ENCODE peak calls at places on chromosomes 16 and 17, in four cellular contexts. One of them, this sample, is unnamed.
A peak's percentile ranks its signal among the peaks of the same experiment; 100 is the strongest.

GRCh38 chr16:29011112-29011511 is 26.3 kb downstream of the LAT start:
- DNase-seq in T-helper 1 cell: no peak
- DNase-seq in naive thymus-derived CD4-positive, alpha-beta T cell: no peak
- DNase-seq in NCI-H226: no peak
- DNase-seq in this sample: no peak

GRCh38 chr16:59597269-59597668 is 863.2 kb upstream of the GOT2 start:
- DNase-seq in NCI-H226: no peak
- DNase-seq in T-helper 1 cell: no peak
- DNase-seq in naive thymus-derived CD4-positive, alpha-beta T cell: no peak
- DNase-seq in this sample: no peak

GRCh38 chr17:47844814-47845453 is 3.9 kb upstream of the SCRN2 start:
- DNase-seq in T-helper 1 cell: no peak
- DNase-seq in naive thymus-derived CD4-positive, alpha-beta T cell: no peak
- DNase-seq in NCI-H226: peak; percentile 29
- DNase-seq in this sample: no peak

GRCh38 chr16:4435668-4436067 is 10.0 kb downstream of the DNAJA3 start:
- DNase-seq in NCI-H226: no peak
- DNase-seq in T-helper 1 cell: no peak
- DNase-seq in naive thymus-derived CD4-positive, alpha-beta T cell: no peak
- DNase-seq in this sample: no peak

GRCh38 chr17:60960398-60961065 is 282.9 kb downstream of the BCAS3 start:
- DNase-seq in naive thymus-derived CD4-positive, alpha-beta T cell: no peak
- DNase-seq in T-helper 1 cell: no peak
- DNase-seq in NCI-H226: no peak
- DNase-seq in this sample: no peak

GRCh38 chr16:50697881-50698767 is 4.7 kb downstream of the NOD2 start:
- DNase-seq in T-helper 1 cell: peak; percentile 48
- DNase-seq in naive thymus-derived CD4-positive, alpha-beta T cell: no peak
- DNase-seq in NCI-H226: no peak
- DNase-seq in this sample: no peak

GRCh38 chr16:14029658-14030057 is 41.5 kb upstream of the MRTFB start:
- DNase-seq in T-helper 1 cell: no peak
- DNase-seq in naive thymus-derived CD4-positive, alpha-beta T cell: no peak
- DNase-seq in NCI-H226: no peak
- DNase-seq in this sample: no peak

GRCh38 chr16:84712801-84713775 is 13.3 kb downstream of the USP10 start:
- DNase-seq in naive thymus-derived CD4-positive, alpha-beta T cell: no peak
- DNase-seq in NCI-H226: no peak
- DNase-seq in T-helper 1 cell: no peak
- DNase-seq in this sample: no peak

GRCh38 chr17:2798188-2798587 is 1.9 kb downstream of the RAP1GAP2 start:
- DNase-seq in naive thymus-derived CD4-positive, alpha-beta T cell: no peak
- DNase-seq in T-helper 1 cell: no peak
- DNase-seq in NCI-H226: no peak
- DNase-seq in this sample: no peak

GRCh38 chr17:78803161-78803845 is 21.2 kb upstream of the CYTH1 start:
- DNase-seq in naive thymus-derived CD4-positive, alpha-beta T cell: peak; percentile 57
- DNase-seq in T-helper 1 cell: no peak
- DNase-seq in NCI-H226: no peak
- DNase-seq in this sample: no peak

GRCh38 chr17:79428988-79429387 is 181.9 kb downstream of the RBFOX3 start:
- DNase-seq in naive thymus-derived CD4-positive, alpha-beta T cell: no peak
- DNase-seq in T-helper 1 cell: no peak
- DNase-seq in NCI-H226: no peak
- DNase-seq in this sample: no peak